ENCODE peak calls at places on chromosomes 1 and 21, in eight cellular contexts. One of them, this sample, is unnamed. For H3K4me1, the result is how much of the 10 kb centered on the place peaks cover.

GRCh38 chr1:29939086-29939485 is 702.8 kb downstream of the PTPRU start:
- DNase-seq in A549: no peak
- DNase-seq in pancreas: no peak
- DNase-seq in endodermal cell: no peak
- DNase-seq in left ventricle myocardium inferior: no peak
- DNase-seq in transverse colon: no peak
- DNase-seq in prostate gland: no peak
- DNase-seq in PC-9: no peak
- DNase-seq in this sample: no peak

GRCh38 chr21:42664614-42665013 is 11.2 kb downstream of the PDE9A start:
- DNase-seq in A549: no peak
- DNase-seq in pancreas: no peak
- DNase-seq in endodermal cell: no peak
- DNase-seq in left ventricle myocardium inferior: no peak
- DNase-seq in transverse colon: no peak
- DNase-seq in prostate gland: no peak
- DNase-seq in PC-9: no peak
- DNase-seq in this sample: no peak

GRCh38 chr1:228392111-228392936 is 14.3 kb downstream of the TRIM11 start:
- DNase-seq in A549: no peak
- DNase-seq in pancreas: no peak
- DNase-seq in endodermal cell: no peak
- DNase-seq in left ventricle myocardium inferior: no peak
- DNase-seq in transverse colon: no peak
- DNase-seq in prostate gland: no peak
- DNase-seq in PC-9: no peak
- DNase-seq in this sample: peak

GRCh38 chr1:22105611-22106207 is 37.2 kb downstream of the WNT4 start:
- DNase-seq in A549: peak
- DNase-seq in pancreas: no peak
- DNase-seq in endodermal cell: no peak
- DNase-seq in left ventricle myocardium inferior: no peak
- DNase-seq in transverse colon: no peak
- DNase-seq in prostate gland: peak
- DNase-seq in PC-9: no peak
- DNase-seq in this sample: no peak

GRCh38 chr1:32948905-32949304 is 15.7 kb downstream of the RNF19B start:
- DNase-seq in A549: peak
- DNase-seq in pancreas: no peak
- DNase-seq in endodermal cell: no peak
- DNase-seq in left ventricle myocardium inferior: no peak
- DNase-seq in transverse colon: no peak
- DNase-seq in prostate gland: no peak
- DNase-seq in PC-9: no peak
- DNase-seq in this sample: no peak

GRCh38 chr1:1003618-1004419 is 3.9 kb upstream of the HES4 start:
- DNase-seq in A549: no peak
- DNase-seq in pancreas: no peak
- DNase-seq in endodermal cell: peak
- DNase-seq in left ventricle myocardium inferior: no peak
- DNase-seq in transverse colon: no peak
- DNase-seq in prostate gland: no peak
- DNase-seq in PC-9: no peak
- DNase-seq in this sample: no peak

GRCh38 chr1:46687095-46687659 is 15.5 kb downstream of the TEX38 start:
- DNase-seq in A549: no peak
- DNase-seq in pancreas: peak
- DNase-seq in endodermal cell: no peak
- DNase-seq in left ventricle myocardium inferior: peak
- DNase-seq in transverse colon: peak
- DNase-seq in prostate gland: peak
- DNase-seq in PC-9: peak
- DNase-seq in this sample: peak

GRCh38 chr1:35577071-35577998 is 4.2 kb downstream of the TFAP2E start:
- DNase-seq in A549: no peak
- DNase-seq in pancreas: no peak
- DNase-seq in endodermal cell: peak
- DNase-seq in left ventricle myocardium inferior: no peak
- DNase-seq in transverse colon: peak
- DNase-seq in prostate gland: no peak
- DNase-seq in PC-9: no peak
- DNase-seq in this sample: peak

GRCh38 chr1:145696630-145696960 is 10.6 kb downstream of the PDZK1 start:
- DNase-seq in A549: no peak
- DNase-seq in pancreas: no peak
- DNase-seq in endodermal cell: no peak
- DNase-seq in left ventricle myocardium inferior: no peak
- DNase-seq in transverse colon: no peak
- DNase-seq in prostate gland: no peak
- DNase-seq in PC-9: no peak
- DNase-seq in this sample: no peak

GRCh38 chr1:13556224-13556764 is 27.3 kb upstream of the PDPN start:
- DNase-seq in A549: no peak
- DNase-seq in pancreas: no peak
- DNase-seq in endodermal cell: peak
- DNase-seq in left ventricle myocardium inferior: no peak
- DNase-seq in transverse colon: no peak
- DNase-seq in prostate gland: no peak
- DNase-seq in PC-9: no peak
- DNase-seq in this sample: no peak

GRCh38 chr1:229563241-229563640 is 4.7 kb upstream of the ABCB10 start:
- DNase-seq in A549: no peak
- DNase-seq in pancreas: no peak
- DNase-seq in endodermal cell: peak
- DNase-seq in left ventricle myocardium inferior: no peak
- DNase-seq in transverse colon: no peak
- DNase-seq in prostate gland: no peak
- DNase-seq in PC-9: no peak
- DNase-seq in this sample: no peak

GRCh38 chr1:178241837-178242236 is 147.9 kb downstream of the RASAL2 start:
- DNase-seq in A549: no peak
- DNase-seq in pancreas: no peak
- DNase-seq in endodermal cell: no peak
- DNase-seq in left ventricle myocardium inferior: no peak
- DNase-seq in transverse colon: no peak
- DNase-seq in prostate gland: no peak
- DNase-seq in PC-9: no peak
- DNase-seq in this sample: no peak

GRCh38 chr1:33364578-33364945 is 43.7 kb upstream of the A3GALT2 start:
- DNase-seq in A549: no peak
- DNase-seq in pancreas: no peak
- DNase-seq in endodermal cell: no peak
- DNase-seq in left ventricle myocardium inferior: no peak
- DNase-seq in transverse colon: no peak
- DNase-seq in prostate gland: no peak
- DNase-seq in PC-9: no peak
- DNase-seq in this sample: no peak

GRCh38 chr1:233884461-233885151 is 19.9 kb upstream of the SLC35F3 start:
- DNase-seq in A549: no peak
- DNase-seq in pancreas: no peak
- DNase-seq in endodermal cell: no peak
- DNase-seq in left ventricle myocardium inferior: no peak
- DNase-seq in transverse colon: no peak
- DNase-seq in prostate gland: no peak
- DNase-seq in PC-9: no peak
- DNase-seq in this sample: no peak

GRCh38 chr21:34074283-34075098 is 1.1 kb downstream of the MRPS6 start:
- DNase-seq in A549: no peak
- DNase-seq in pancreas: no peak
- DNase-seq in endodermal cell: peak
- DNase-seq in left ventricle myocardium inferior: no peak
- DNase-seq in transverse colon: no peak
- DNase-seq in prostate gland: no peak
- DNase-seq in PC-9: no peak
- DNase-seq in this sample: no peak

GRCh38 chr21:36423772-36424433 is 38.7 kb downstream of the CHAF1B start:
- DNase-seq in A549: no peak
- DNase-seq in pancreas: no peak
- DNase-seq in endodermal cell: no peak
- DNase-seq in left ventricle myocardium inferior: no peak
- DNase-seq in transverse colon: no peak
- DNase-seq in prostate gland: no peak
- DNase-seq in PC-9: no peak
- DNase-seq in this sample: no peak

GRCh38 chr1:201191723-201192477 is 1.3 kb downstream of the IGFN1 start:
- DNase-seq in A549: peak
- DNase-seq in pancreas: no peak
- DNase-seq in endodermal cell: no peak
- DNase-seq in left ventricle myocardium inferior: no peak
- DNase-seq in transverse colon: no peak
- DNase-seq in prostate gland: no peak
- DNase-seq in PC-9: peak
- DNase-seq in this sample: no peak

GRCh38 chr21:42524341-42525227 is 10.9 kb downstream of the SLC37A1 start:
- DNase-seq in A549: no peak
- DNase-seq in pancreas: peak
- DNase-seq in endodermal cell: peak
- DNase-seq in left ventricle myocardium inferior: peak
- DNase-seq in transverse colon: peak
- DNase-seq in prostate gland: peak
- DNase-seq in PC-9: no peak
- DNase-seq in this sample: no peak

GRCh38 chr1:25913166-25913565 is 6.9 kb upstream of the STMN1 start:
- DNase-seq in A549: no peak
- DNase-seq in pancreas: no peak
- DNase-seq in endodermal cell: no peak
- DNase-seq in left ventricle myocardium inferior: no peak
- DNase-seq in transverse colon: no peak
- DNase-seq in prostate gland: no peak
- DNase-seq in PC-9: no peak
- DNase-seq in this sample: no peak

GRCh38 chr1:177471244-177471643 is 300.5 kb downstream of the BRINP2 start:
- DNase-seq in A549: no peak
- DNase-seq in pancreas: no peak
- DNase-seq in endodermal cell: no peak
- DNase-seq in left ventricle myocardium inferior: no peak
- DNase-seq in transverse colon: no peak
- DNase-seq in prostate gland: no peak
- DNase-seq in PC-9: no peak
- DNase-seq in this sample: no peak

GRCh38 chr1:117540532-117540931 is 65.3 kb upstream of the TENT5C start:
- DNase-seq in A549: no peak
- DNase-seq in pancreas: no peak
- DNase-seq in endodermal cell: no peak
- DNase-seq in left ventricle myocardium inferior: no peak
- DNase-seq in transverse colon: no peak
- DNase-seq in prostate gland: no peak
- DNase-seq in PC-9: no peak
- DNase-seq in this sample: no peak

GRCh38 chr21:44402323-44403105 is 49.1 kb downstream of the TRPM2 start:
- DNase-seq in A549: no peak
- DNase-seq in pancreas: no peak
- DNase-seq in endodermal cell: no peak
- DNase-seq in left ventricle myocardium inferior: no peak
- DNase-seq in transverse colon: no peak
- DNase-seq in prostate gland: no peak
- DNase-seq in PC-9: no peak
- DNase-seq in this sample: peak

DNA sequence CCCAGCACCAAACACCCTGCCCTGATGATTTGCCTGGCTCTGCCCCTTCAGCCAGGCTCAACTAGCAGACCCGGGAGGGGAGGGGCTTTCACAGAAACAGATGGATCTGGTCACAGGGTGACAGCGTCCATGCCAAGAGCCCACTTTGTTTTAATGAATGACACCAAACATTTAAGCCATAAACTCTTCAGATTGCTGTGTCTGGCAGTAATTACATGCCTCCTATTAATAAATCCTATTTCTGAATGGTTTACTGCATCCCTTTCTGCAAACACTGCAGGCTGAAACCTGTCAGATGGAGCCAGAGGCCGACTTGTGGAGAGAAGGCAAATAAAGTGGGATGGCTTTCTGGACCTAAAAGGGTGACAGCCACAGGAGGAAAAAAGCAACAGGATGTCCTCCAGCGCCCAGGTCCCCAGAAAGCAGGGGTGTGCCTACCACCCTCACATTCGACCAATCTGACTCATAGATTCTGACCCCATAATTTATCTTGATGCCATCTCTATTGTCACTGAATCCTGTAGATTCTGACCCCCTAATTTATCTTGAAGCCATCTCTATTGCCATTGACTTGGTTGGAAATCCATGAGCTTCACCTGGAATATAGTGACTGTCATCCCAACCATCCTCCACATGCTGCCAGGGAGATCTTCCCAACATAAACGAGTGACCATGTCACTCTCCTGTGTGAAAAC is 200.8 kb downstream of the PLPP3 start:
- DNase-seq in A549: no peak
- DNase-seq in pancreas: no peak
- DNase-seq in endodermal cell: no peak
- DNase-seq in left ventricle myocardium inferior: no peak
- DNase-seq in transverse colon: no peak
- DNase-seq in prostate gland: peak
- DNase-seq in PC-9: no peak
- DNase-seq in this sample: no peak
- H3K4me1 ChIP-seq in A549: under half
- H3K4me1 ChIP-seq in pancreas: under half
- H3K4me1 ChIP-seq in endodermal cell: under half
- H3K4me1 ChIP-seq in left ventricle myocardium inferior: half or more
- H3K4me1 ChIP-seq in transverse colon: under half
- H3K4me1 ChIP-seq in prostate gland: under half
- H3K4me1 ChIP-seq in PC-9: under half
- H3K4me1 ChIP-seq in this sample: under half

GRCh38 chr1:17067465-17068245 is 13.8 kb upstream of the SDHB start:
- DNase-seq in A549: no peak
- DNase-seq in pancreas: peak
- DNase-seq in endodermal cell: no peak
- DNase-seq in left ventricle myocardium inferior: no peak
- DNase-seq in transverse colon: no peak
- DNase-seq in prostate gland: no peak
- DNase-seq in PC-9: no peak
- DNase-seq in this sample: no peak
- H3K27ac ChIP-seq in A549: no peak
- H3K27ac ChIP-seq in pancreas: no peak
- H3K27ac ChIP-seq in endodermal cell: no peak
- H3K27ac ChIP-seq in left ventricle myocardium inferior: no peak
- H3K27ac ChIP-seq in transverse colon: no peak
- H3K27ac ChIP-seq in prostate gland: no peak
- H3K27ac ChIP-seq in PC-9: no peak
- H3K27ac ChIP-seq in this sample: no peak

GRCh38 chr1:54121482-54122130 is 31.2 kb downstream of the CDCP2 start:
- DNase-seq in A549: peak
- DNase-seq in pancreas: peak
- DNase-seq in endodermal cell: peak
- DNase-seq in left ventricle myocardium inferior: peak
- DNase-seq in transverse colon: peak
- DNase-seq in prostate gland: peak
- DNase-seq in PC-9: no peak
- DNase-seq in this sample: peak
- H3K4me3 ChIP-seq in A549: peak
- H3K4me3 ChIP-seq in pancreas: peak
- H3K4me3 ChIP-seq in endodermal cell: peak
- H3K4me3 ChIP-seq in left ventricle myocardium inferior: peak
- H3K4me3 ChIP-seq in transverse colon: peak
- H3K4me3 ChIP-seq in prostate gland: peak
- H3K4me3 ChIP-seq in PC-9: no peak
- H3K4me3 ChIP-seq in this sample: no peak

DNA sequence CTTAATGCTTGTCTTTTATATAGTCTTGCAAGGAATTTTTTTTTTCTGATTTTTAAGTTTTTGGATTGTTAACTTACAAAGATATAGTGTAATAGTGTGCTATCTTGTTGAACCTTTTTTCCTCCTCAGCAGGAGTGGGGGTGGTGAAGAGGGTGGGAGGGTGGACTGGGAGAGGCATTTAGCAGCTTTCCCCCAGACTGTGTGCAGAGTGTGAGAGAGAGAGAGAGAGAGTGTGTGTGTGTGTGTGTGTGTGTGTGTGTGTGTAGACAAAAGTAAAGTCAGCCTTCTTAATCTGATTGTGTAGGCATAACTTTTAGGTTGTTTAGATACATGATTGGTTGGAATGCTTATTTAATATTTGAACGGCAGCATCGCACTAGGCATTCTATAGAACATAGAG is 4.9 kb downstream of the CAMTA1 start:
- DNase-seq in A549: no peak
- DNase-seq in pancreas: no peak
- DNase-seq in endodermal cell: no peak
- DNase-seq in left ventricle myocardium inferior: no peak
- DNase-seq in transverse colon: no peak
- DNase-seq in prostate gland: no peak
- DNase-seq in PC-9: no peak
- DNase-seq in this sample: no peak
- H3K4me1 ChIP-seq in A549: under half
- H3K4me1 ChIP-seq in pancreas: under half
- H3K4me1 ChIP-seq in endodermal cell: under half
- H3K4me1 ChIP-seq in left ventricle myocardium inferior: half or more
- H3K4me1 ChIP-seq in transverse colon: under half
- H3K4me1 ChIP-seq in prostate gland: under half
- H3K4me1 ChIP-seq in PC-9: under half
- H3K4me1 ChIP-seq in this sample: under half